ENCODE peak calls at places on chromosomes 12 and 14, in five cellular contexts. M is HT-29, L is Daoy, T is HTR-8/SVneo, F is cardiac muscle cell. Y is an unnamed sample.

GRCh38 chr14:104390221-104390931 is 189.2 kb upstream of the C14orf180 start:
- DNase-seq in M (no peak), L (no peak), T (no peak), F (no peak), Y (no peak)

GRCh38 chr12:113498490-113498889 is 26.8 kb upstream of the LHX5 start:
- DNase-seq in M (no peak), L (no peak), T (no peak), F (no peak), Y (no peak)

GRCh38 chr12:4270670-4271432 is 2.7 kb upstream of the CCND2 start:
- DNase-seq in M (no peak), L (peak), T (no peak), F (no peak), Y (no peak)

GRCh38 chr14:65792208-65792905 is 379.8 kb downstream of the FUT8 start:
- DNase-seq in M (no peak), L (peak), T (peak), F (no peak), Y (peak)

GRCh38 chr12:46915082-46915481 is 89.3 kb upstream of the SLC38A4 start:
- DNase-seq in M (no peak), L (peak), T (peak), F (peak), Y (no peak)

GRCh38 chr12:124609041-124609984 is 41.9 kb upstream of the NCOR2 start:
- DNase-seq in M (peak), L (peak), T (no peak), F (peak), Y (peak)

GRCh38 chr14:72742682-72743195 is 151.2 kb downstream of the DPF3 start:
- DNase-seq in M (no peak), L (no peak), T (no peak), F (no peak), Y (no peak)

GRCh38 chr14:63050694-63051093 is 5.4 kb upstream of the KCNH5 start:
- DNase-seq in M (no peak), L (no peak), T (no peak), F (no peak), Y (no peak)

GRCh38 chr14:28975084-28975483 is 208.5 kb downstream of the FOXG1 start:
- DNase-seq in M (no peak), L (no peak), T (no peak), F (no peak), Y (no peak)

GRCh38 chr12:86729798-86730197 is 473.6 kb upstream of the MGAT4C start:
- DNase-seq in M (no peak), L (no peak), T (no peak), F (no peak), Y (no peak)

GRCh38 chr12:115755752-115756140 is 521.7 kb downstream of the MED13L start:
- DNase-seq in M (no peak), L (no peak), T (no peak), F (no peak), Y (no peak)

GRCh38 chr12:77003961-77004360 is 61.4 kb downstream of the E2F7 start:
- DNase-seq in M (no peak), L (no peak), T (no peak), F (no peak), Y (no peak)

Y was measured in HCT116.